ENCODE peak calls at places on chromosomes 12 and 14, in seven cellular contexts. N, F, I, U, H, M and J are unnamed samples.

GRCh38 chr12:632102-632696 is 31.0 kb downstream of the NINJ2 start:
- DNase-seq in U (no peak), M (no peak), N (peak), I (no peak), F (peak), H (peak), J (no peak)

GRCh38 chr14:50551877-50552276 is 8.1 kb upstream of the ATL1 start:
- DNase-seq in N (no peak), M (no peak), U (no peak), F (no peak), I (no peak), H (no peak), J (no peak)

GRCh38 chr14:60363275-60363674 is 114.3 kb downstream of the PPM1A start:
- DNase-seq in F (no peak), H (no peak), M (no peak), I (no peak), N (no peak), U (no peak), J (no peak)

GRCh38 chr12:12357697-12358476 is 1.0 kb downstream of the BORCS5 start:
- DNase-seq in N (no peak), I (no peak), H (no peak), F (no peak), M (peak), U (no peak), J (no peak)

GRCh38 chr14:59407246-59407615 is 57.9 kb downstream of the GPR135 start:
- DNase-seq in I (no peak), U (no peak), F (no peak), N (peak), M (no peak), H (no peak), J (no peak)

GRCh38 chr12:12126551-12126950 is 55.8 kb downstream of the BCL2L14 start:
- DNase-seq in M (no peak), F (no peak), N (no peak), H (no peak), I (no peak), U (no peak), J (no peak)

GRCh38 chr14:24630872-24631477 is 3.0 kb downstream of the GZMB start:
- DNase-seq in N (no peak), I (no peak), U (no peak), F (no peak), H (peak), M (no peak), J (no peak)

GRCh38 chr12:27999970-28000369 is 27.4 kb upstream of the PTHLH start:
- DNase-seq in H (no peak), F (no peak), I (no peak), M (no peak), U (no peak), N (no peak), J (no peak)

GRCh38 chr12:19518209-19518608 is 78.9 kb downstream of the AEBP2 start:
- DNase-seq in U (no peak), H (no peak), N (no peak), F (no peak), M (no peak), I (no peak), J (no peak)

GRCh38 chr14:59389936-59390335 is 75.2 kb downstream of the GPR135 start:
- DNase-seq in M (no peak), U (no peak), F (no peak), H (no peak), N (no peak), I (no peak), J (no peak)

GRCh38 chr12:26121841-26122680 is 2.8 kb downstream of the BHLHE41 start:
- DNase-seq in F (peak), N (peak), U (no peak), I (peak), H (peak), M (peak), J (peak)

DNA sequence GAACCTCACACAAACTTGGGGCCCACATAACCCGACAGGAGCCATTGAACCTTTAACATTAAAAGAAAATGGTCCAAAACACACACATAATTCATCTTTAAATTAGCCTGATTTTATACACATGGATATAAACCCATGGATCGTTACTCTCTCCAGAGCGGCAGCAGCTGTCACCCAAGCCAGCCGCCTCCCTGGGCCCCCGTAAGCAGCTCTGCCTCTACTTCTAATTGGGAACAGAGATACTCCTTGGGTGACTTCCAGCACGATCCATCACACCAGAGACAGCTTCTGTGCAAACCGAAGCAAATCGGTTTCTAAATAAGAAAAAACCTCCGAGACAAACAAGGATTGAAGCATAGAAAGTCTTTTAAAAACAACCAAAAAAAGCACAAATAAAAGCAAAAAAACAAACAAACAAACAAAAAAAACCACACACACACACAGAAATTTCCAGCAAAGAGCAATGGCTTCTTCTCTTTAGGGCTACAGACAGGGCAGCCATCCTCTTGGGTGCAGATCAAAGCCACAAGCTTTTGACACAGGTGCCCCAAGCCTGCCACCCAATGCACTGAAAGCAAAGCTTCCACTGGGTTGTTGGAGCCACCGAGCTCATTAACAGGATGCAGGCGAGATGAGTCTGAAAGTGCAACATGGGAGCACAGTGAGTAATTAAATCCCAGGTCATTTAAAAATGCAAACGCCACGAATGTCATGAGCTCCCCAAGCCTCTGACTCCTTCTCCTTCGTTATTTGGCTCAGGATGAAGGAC is 156.9 kb downstream of the DPF3 start:
- DNase-seq in N (no peak), M (no peak), F (no peak), U (no peak), I (peak), H (no peak), J (no peak)
- TF ChIP-seq CTCF in N (no peak), M (no peak), F (no peak), U (no peak), I (no peak), H (no peak), J (no peak)

GRCh38 chr14:100025111-100025510 is 40.1 kb upstream of the EVL start:
- DNase-seq in H (peak), M (peak), I (no peak), N (no peak), U (no peak), F (no peak), J (no peak)
- TF ChIP-seq CTCF in H (peak), M (peak), I (no peak), N (no peak), U (no peak), F (peak), J (no peak)

GRCh38 chr12:6644257-6644596 is 3.0 kb downstream of the ACRBP start:
- DNase-seq in M (no peak), H (no peak), N (peak), U (no peak), F (no peak), I (no peak), J (no peak)

GRCh38 chr12:6647083-6647604 is at the start of gene ACRBP:
- DNase-seq in I (peak), H (no peak), N (peak), U (no peak), F (peak), M (peak), J (peak)

GRCh38 chr12:6643569-6644256 is 3.5 kb downstream of the ACRBP start:
- DNase-seq in U (no peak), F (no peak), N (peak), I (no peak), H (no peak), M (no peak), J (no peak)

GRCh38 chr12:6646276-6647082 is 753 bp downstream of the ACRBP start:
- DNase-seq in U (no peak), F (no peak), M (no peak), H (no peak), I (no peak), N (no peak), J (no peak)

DNA sequence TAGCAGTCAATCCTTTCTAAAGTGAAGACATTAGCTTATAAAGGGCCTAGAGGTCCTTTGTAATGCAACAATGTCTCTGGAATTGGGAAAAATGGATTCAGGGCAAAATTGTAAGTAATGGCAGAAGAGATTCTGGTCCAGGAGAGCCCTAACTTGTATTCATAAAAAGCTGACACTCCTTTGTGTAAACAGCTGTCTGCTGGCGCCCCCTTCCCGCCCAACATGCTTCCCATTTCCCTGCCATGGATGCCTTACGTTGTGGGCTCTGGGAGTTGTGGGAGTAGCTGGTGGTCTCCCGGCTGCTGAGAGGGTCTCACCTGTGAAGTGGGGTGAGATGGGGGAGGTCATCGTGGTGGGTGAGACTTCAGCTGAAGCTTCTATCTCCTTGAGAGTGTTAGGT is 2.3 kb downstream of the ACRBP start:
- DNase-seq in I (no peak), M (no peak), H (no peak), F (no peak), U (no peak), N (peak), J (no peak)
- TF ChIP-seq CTCF in I (no peak), M (no peak), H (no peak), F (peak), U (no peak), N (peak), J (no peak)

GRCh38 chr12:16119618-16120017 is 157.9 kb downstream of the SLC15A5 start:
- DNase-seq in M (no peak), U (no peak), H (no peak), F (no peak), N (no peak), I (no peak), J (no peak)

GRCh38 chr12:16118586-16118985 is 158.9 kb downstream of the SLC15A5 start:
- DNase-seq in M (no peak), F (no peak), I (no peak), U (no peak), N (no peak), H (no peak), J (no peak)

GRCh38 chr12:16120027-16120426 is 157.5 kb downstream of the SLC15A5 start:
- DNase-seq in F (no peak), H (no peak), N (no peak), M (no peak), I (no peak), U (no peak), J (no peak)

GRCh38 chr12:16121953-16122352 is 155.5 kb downstream of the SLC15A5 start:
- DNase-seq in I (no peak), N (no peak), M (no peak), H (no peak), F (no peak), U (no peak), J (no peak)
- TF ChIP-seq CTCF in I (no peak), N (no peak), M (no peak), H (no peak), F (no peak), U (no peak), J (no peak)

GRCh38 chr14:96090441-96091148 is 51.4 kb downstream of the C14orf132 start:
- DNase-seq in I (no peak), F (no peak), M (no peak), U (no peak), N (peak), H (no peak), J (no peak)
- TF ChIP-seq CTCF in I (no peak), F (no peak), M (no peak), U (no peak), N (no peak), H (no peak), J (no peak)

GRCh38 chr14:100309028-100309718 is 2.9 kb upstream of the SLC25A29 start:
- DNase-seq in F (no peak), M (no peak), N (no peak), H (no peak), I (no peak), U (no peak), J (no peak)

GRCh38 chr14:100306256-100306505 is at the start of gene SLC25A29:
- DNase-seq in N (no peak), F (no peak), M (no peak), I (no peak), U (no peak), H (no peak), J (no peak)

GRCh38 chr14:100306506-100307214 is 416 bp upstream of the SLC25A29 start:
- DNase-seq in H (peak), U (peak), M (peak), F (peak), N (peak), I (peak), J (peak)

GRCh38 chr14:100307215-100308111 is 1.2 kb upstream of the SLC25A29 start:
- DNase-seq in N (no peak), F (peak), U (no peak), H (peak), M (no peak), I (no peak), J (no peak)

DNA sequence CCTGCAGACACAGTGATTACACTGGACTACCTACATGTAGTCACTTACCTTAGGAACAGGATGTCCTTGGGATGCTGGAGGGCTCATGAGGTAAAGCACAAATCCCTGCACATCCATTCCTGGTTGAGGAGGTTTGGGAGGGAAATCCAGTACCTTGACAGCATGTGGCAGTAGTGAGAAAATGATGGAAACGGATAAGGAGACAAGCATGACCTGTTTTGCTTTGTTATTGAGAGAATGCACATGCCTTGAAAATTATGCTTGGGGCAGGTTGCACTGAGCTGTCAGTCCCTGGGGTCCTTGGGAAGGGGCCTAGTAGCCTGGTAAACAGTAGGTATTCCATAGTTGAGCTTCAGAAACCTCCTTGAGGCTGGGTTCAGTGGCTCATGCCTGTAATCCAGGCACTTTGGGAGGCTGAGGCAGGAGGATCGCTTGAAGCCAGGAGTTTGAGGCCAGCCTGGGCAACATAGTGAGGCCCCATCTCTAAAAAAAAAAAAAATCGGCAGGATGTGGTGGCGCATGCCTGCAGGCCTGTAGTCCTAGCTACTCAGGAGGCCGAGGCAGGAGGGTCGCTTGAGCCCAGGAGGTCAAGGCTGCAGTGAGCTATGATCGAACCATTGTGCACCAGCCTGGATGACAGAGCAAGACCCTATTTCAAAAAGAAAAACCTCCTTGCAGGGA is 2.0 kb upstream of the SLC25A29 start:
- DNase-seq in U (no peak), N (no peak), H (no peak), I (no peak), F (no peak), M (no peak), J (no peak)
- TF ChIP-seq CTCF in U (no peak), N (no peak), H (no peak), I (no peak), F (no peak), M (no peak), J (no peak)